ENCODE peak calls at places on chromosomes 7 and 10, in five cellular contexts. G, E, T, U and D are unnamed samples.

GRCh38 chr10:34319197-34319846 is 495.8 kb downstream of the PARD3 start:
- DNase-seq in E (peak; percentile 77), T (peak; percentile 88), G (peak; percentile 11), U (no peak), D (peak; percentile 89)

GRCh38 chr10:68156373-68157185 is 47.3 kb downstream of the MYPN start:
- DNase-seq in T (peak; percentile 40), G (peak; percentile 40), U (no peak), E (peak; percentile 62), D (peak; percentile 85)

GRCh38 chr10:43258032-43258921 is 8.6 kb downstream of the RASGEF1A start:
- DNase-seq in U (no peak), G (no peak), E (no peak), T (no peak), D (no peak)

GRCh38 chr10:25704622-25705021 is 229.4 kb upstream of the MYO3A start:
- DNase-seq in T (no peak), U (no peak), E (no peak), G (no peak), D (no peak)

GRCh38 chr10:132469197-132469942 is 68.2 kb upstream of the INPP5A start:
- DNase-seq in E (no peak), T (no peak), U (no peak), G (no peak), D (no peak)

GRCh38 chr10:80599424-80599847 is 61.7 kb downstream of the SH2D4B start:
- DNase-seq in U (no peak), G (peak; percentile 88), E (no peak), T (no peak), D (peak; percentile 62)

GRCh38 chr7:55377162-55377810 is 12.1 kb downstream of the LANCL2 start:
- DNase-seq in U (no peak), E (no peak), G (no peak), T (no peak), D (no peak)

GRCh38 chr10:132372516-132373095 is 24.4 kb upstream of the PWWP2B start:
- DNase-seq in T (no peak), E (no peak), G (no peak), U (no peak), D (no peak)

GRCh38 chr10:29932991-29933390 is 126.4 kb downstream of the JCAD start:
- DNase-seq in G (no peak), T (peak; percentile 58), U (no peak), E (no peak), D (no peak)

GRCh38 chr10:122298598-122299301 is 27.7 kb downstream of the BTBD16 start:
- DNase-seq in E (peak; percentile 57), U (peak; percentile 75), T (peak; percentile 56), G (peak; percentile 82), D (peak; percentile 85)

GRCh38 chr7:159024280-159024951 is 120.3 kb downstream of the VIPR2 start:
- DNase-seq in T (no peak), G (no peak), U (no peak), E (no peak), D (no peak)

GRCh38 chr7:43112941-43113621 is 634 bp downstream of the HECW1 start:
- DNase-seq in U (no peak), T (no peak), G (peak; percentile 68), E (no peak), D (peak; percentile 60)

GRCh38 chr10:71218046-71218832 is 5.9 kb downstream of the UNC5B start:
- DNase-seq in U (peak; percentile 59), T (peak; percentile 77), G (no peak), E (no peak), D (peak; percentile 60)

GRCh38 chr7:11404355-11404754 is 427.6 kb downstream of the THSD7A start:
- DNase-seq in T (no peak), E (no peak), U (no peak), G (no peak), D (no peak)

GRCh38 chr7:86913709-86914108 is 145.7 kb downstream of the ELAPOR2 start:
- DNase-seq in U (no peak), E (peak; percentile 69), G (no peak), T (no peak), D (no peak)

GRCh38 chr10:35507519-35508109 is 97.5 kb upstream of the GJD4 start:
- DNase-seq in E (no peak), U (no peak), G (no peak), T (no peak), D (no peak)

GRCh38 chr10:116787893-116788665 is 45.7 kb upstream of the HSPA12A start:
- DNase-seq in G (peak; percentile 86), T (no peak), E (peak; percentile 41), U (peak; percentile 87), D (peak; percentile 77)

GRCh38 chr7:32659853-32660252 is 164.6 kb downstream of the AVL9 start:
- DNase-seq in G (no peak), U (no peak), E (no peak), T (no peak), D (no peak)

GRCh38 chr10:43205681-43206390 is 61.0 kb downstream of the RASGEF1A start:
- DNase-seq in T (no peak), U (no peak), E (no peak), G (no peak), D (no peak)

GRCh38 chr10:122363311-122363710 is 11.2 kb upstream of the PLEKHA1 start:
- DNase-seq in U (no peak), T (no peak), E (no peak), G (no peak), D (no peak)

GRCh38 chr10:132143162-132143561 is 43.6 kb upstream of the DPYSL4 start:
- DNase-seq in E (no peak), U (no peak), G (no peak), T (no peak), D (no peak)

GRCh38 chr10:85651507-85651902 is 715.1 kb downstream of the GRID1 start:
- DNase-seq in E (no peak), T (no peak), G (no peak), U (no peak), D (no peak)

GRCh38 chr7:28032738-28033380 is 147.7 kb downstream of the JAZF1 start:
- DNase-seq in G (no peak), U (no peak), E (no peak), T (no peak), D (no peak)

GRCh38 chr7:111029574-111030357 is 61.2 kb upstream of the LRRN3 start:
- DNase-seq in U (peak; percentile 62), E (peak; percentile 12), T (no peak), G (peak; percentile 48), D (peak; percentile 63)

GRCh38 chr10:36026656-36027390 is 384.7 kb upstream of the FZD8 start:
- DNase-seq in U (no peak), T (no peak), E (no peak), G (no peak), D (no peak)

GRCh38 chr10:77135555-77135954 is 502.1 kb downstream of the KCNMA1 start:
- DNase-seq in U (no peak), T (no peak), G (no peak), E (no peak), D (no peak)

GRCh38 chr10:105611244-105611798 is 970.2 kb downstream of the SORCS3 start:
- DNase-seq in T (no peak), U (no peak), E (no peak), G (no peak), D (no peak)

GRCh38 chr7:86867163-86867762 is 192.2 kb downstream of the ELAPOR2 start:
- DNase-seq in E (no peak), T (no peak), G (no peak), U (no peak), D (no peak)

GRCh38 chr10:6197274-6197673 is 5.5 kb upstream of the PFKFB3 start:
- DNase-seq in T (no peak), U (no peak), G (no peak), E (no peak), D (no peak)

GRCh38 chr10:6194291-6194690 is 8.4 kb upstream of the PFKFB3 start:
- DNase-seq in T (no peak), G (no peak), E (no peak), U (no peak), D (no peak)

GRCh38 chr10:6199131-6199733 is 3.5 kb upstream of the PFKFB3 start:
- DNase-seq in T (no peak), G (no peak), U (no peak), E (no peak), D (no peak)

GRCh38 chr10:6195376-6195775 is 7.4 kb upstream of the PFKFB3 start:
- DNase-seq in E (no peak), G (no peak), T (no peak), U (no peak), D (peak; percentile 48)

GRCh38 chr10:6195891-6196290 is 6.8 kb upstream of the PFKFB3 start:
- DNase-seq in U (no peak), G (no peak), T (no peak), E (no peak), D (peak; percentile 44)
- H3K4me3 ChIP-seq in U (no peak overlapping the region), G (no peak overlapping the region), T (no peak overlapping the region), E (no peak overlapping the region), D (no peak overlapping the region)

GRCh38 chr10:127035827-127036226 is 130.6 kb downstream of the DOCK1 start:
- DNase-seq in E (no peak), T (no peak), U (peak; percentile 23), G (no peak), D (no peak)

GRCh38 chr10:127034790-127035189 is 129.6 kb downstream of the DOCK1 start:
- DNase-seq in E (no peak), T (no peak), G (no peak), U (no peak), D (no peak)

GRCh38 chr10:127034224-127034623 is 129.0 kb downstream of the DOCK1 start:
- DNase-seq in E (no peak), U (peak; percentile 13), T (no peak), G (no peak), D (no peak)

GRCh38 chr10:127033116-127033515 is 127.9 kb downstream of the DOCK1 start:
- DNase-seq in T (no peak), U (no peak), G (no peak), E (no peak), D (no peak)

DNA sequence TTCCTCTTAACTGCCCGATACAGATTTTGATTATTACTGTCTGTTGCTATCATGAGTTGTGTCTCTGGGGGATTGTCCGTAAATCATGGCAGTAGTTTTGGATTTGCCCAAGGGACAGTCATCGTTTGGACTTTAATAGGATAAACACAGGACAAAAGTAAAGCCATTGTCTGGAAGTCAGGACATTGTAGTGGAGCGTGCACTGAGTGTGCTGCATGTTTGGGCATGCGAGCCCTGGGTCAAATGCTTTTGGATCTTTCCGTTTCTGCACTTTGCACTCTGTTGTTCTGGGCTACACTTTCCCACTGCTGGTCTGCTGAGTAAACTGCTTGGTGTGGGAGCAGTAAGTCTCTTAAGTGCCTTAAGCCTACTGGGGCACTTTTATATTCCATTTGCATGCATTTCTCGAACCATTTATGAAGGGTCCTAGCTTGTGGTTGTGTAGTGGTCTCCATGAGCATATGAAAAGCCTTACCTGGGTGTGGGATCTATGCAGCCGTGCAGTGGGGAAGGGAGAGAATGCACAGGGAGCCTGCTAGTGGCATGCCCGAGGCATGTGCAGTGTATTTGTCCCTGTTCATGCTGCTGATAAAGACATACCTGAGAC is 128.4 kb downstream of the DOCK1 start:
- DNase-seq in G (no peak), U (peak; percentile 5), E (no peak), T (no peak), D (no peak)
- TF ChIP-seq CTCF in G (no peak), U (no peak), E (no peak), T (no peak), D (no peak)

GRCh38 chr10:119818889-119819270 is 53.8 kb downstream of the MCMBP start:
- DNase-seq in T (no peak), U (no peak), G (peak; percentile 33), E (no peak), D (no peak)
- H3K4me3 ChIP-seq in T (no peak overlapping the region), U (peak overlapping the region; percentile 36), G (peak overlapping the region; percentile 30), E (peak overlapping the region; percentile 5), D (peak overlapping the region; percentile 37)

DNA sequence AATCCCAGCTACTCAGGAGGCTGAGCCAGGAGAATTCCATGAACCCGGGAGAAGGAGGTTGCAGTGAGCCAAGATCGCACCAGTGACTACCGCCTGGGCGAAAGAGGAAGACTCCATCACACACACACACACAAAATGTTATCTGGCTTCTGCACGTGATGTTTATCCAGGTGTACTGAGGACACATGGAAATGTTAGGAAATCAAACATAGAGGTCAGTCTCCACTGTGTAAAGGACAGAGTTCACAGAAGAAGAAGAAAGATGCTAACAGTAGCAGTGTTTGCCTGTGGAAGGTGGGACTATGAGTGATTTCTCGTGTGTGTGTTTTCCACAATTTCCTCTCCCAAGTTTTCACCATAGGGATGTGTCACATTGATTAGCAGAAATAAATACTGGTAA is 256.9 kb downstream of the ELMO1 start:
- DNase-seq in G (no peak), T (no peak), U (no peak), E (no peak), D (no peak)
- TF ChIP-seq CTCF in G (no peak), T (no peak), U (no peak), E (no peak), D (no peak)